ENCODE peak calls at places on chromosomes 11 and 22, in nine cellular contexts. N is astrocyte, P is breast epithelium, X is mesendoderm, Z is SK-N-SH, F is transverse colon, E is tibial artery, R is lung, A is lower lobe of right lung. O is an unnamed sample.

GRCh38 chr11:27514076-27514475 is 7.5 kb upstream of the LIN7C start:
- DNase-seq in N (no peak), P (no peak), X (no peak), Z (no peak), F (no peak), E (no peak), R (no peak), A (no peak), O (no peak)

GRCh38 chr11:116576523-116576922 is 196.3 kb downstream of the BUD13 start:
- DNase-seq in N (no peak), P (no peak), X (peak), Z (no peak), F (no peak), E (no peak), R (no peak), A (no peak), O (no peak)

GRCh38 chr11:112584674-112585073 is 324.0 kb upstream of the PLET1 start:
- DNase-seq in N (no peak), P (no peak), X (peak), Z (no peak), F (no peak), E (no peak), R (no peak), A (no peak), O (no peak)

GRCh38 chr11:73797457-73797856 is 9.8 kb downstream of the MRPL48 start:
- DNase-seq in N (no peak), P (no peak), X (no peak), Z (no peak), F (no peak), E (no peak), R (no peak), A (no peak), O (no peak)

GRCh38 chr11:101553891-101554292 is 29.9 kb downstream of the TRPC6 start:
- DNase-seq in N (no peak), P (no peak), X (no peak), Z (no peak), F (no peak), E (no peak), R (no peak), A (no peak), O (no peak)

GRCh38 chr11:93820085-93820710 is 30.2 kb downstream of the VSTM5 start:
- DNase-seq in N (no peak), P (no peak), X (peak), Z (no peak), F (no peak), E (no peak), R (no peak), A (no peak), O (no peak)

GRCh38 chr22:24156915-24157782 is 24.1 kb upstream of the SUSD2 start:
- DNase-seq in N (peak), P (peak), X (peak), Z (peak), F (peak), E (peak), R (peak), A (peak), O (peak)

GRCh38 chr22:47190276-47190956 is 428.0 kb downstream of the TBC1D22A start:
- DNase-seq in N (no peak), P (no peak), X (no peak), Z (no peak), F (no peak), E (peak), R (no peak), A (peak), O (no peak)

GRCh38 chr22:24982301-24983056 is 30.0 kb downstream of the KIAA1671 start:
- DNase-seq in N (peak), P (no peak), X (peak), Z (no peak), F (no peak), E (no peak), R (no peak), A (no peak), O (no peak)

GRCh38 chr11:1943977-1944376 is 3.2 kb upstream of the MRPL23 start:
- DNase-seq in N (peak), P (peak), X (no peak), Z (no peak), F (peak), E (no peak), R (peak), A (peak), O (no peak)

GRCh38 chr11:102306048-102306575 is 11.2 kb upstream of the BIRC3 start:
- DNase-seq in N (no peak), P (peak), X (no peak), Z (peak), F (peak), E (no peak), R (peak), A (peak), O (no peak)

GRCh38 chr22:19691721-19692341 is 22.5 kb upstream of the SEPTIN5 start:
- DNase-seq in N (peak), P (peak), X (peak), Z (no peak), F (no peak), E (no peak), R (no peak), A (no peak), O (no peak)

GRCh38 chr22:19193879-19194278 is 15.3 kb upstream of the SLC25A1 start:
- DNase-seq in N (no peak), P (no peak), X (no peak), Z (no peak), F (no peak), E (no peak), R (no peak), A (no peak), O (no peak)

GRCh38 chr11:131684111-131685060 is 314.0 kb downstream of the NTM start:
- DNase-seq in N (no peak), P (peak), X (peak), Z (no peak), F (no peak), E (no peak), R (no peak), A (no peak), O (no peak)

GRCh38 chr22:36369004-36369921 is 18.5 kb downstream of the MYH9 start:
- DNase-seq in N (no peak), P (peak), X (peak), Z (no peak), F (no peak), E (no peak), R (no peak), A (no peak), O (no peak)

GRCh38 chr11:126335463-126335760 is 20.1 kb upstream of the ST3GAL4 start:
- DNase-seq in N (no peak), P (no peak), X (no peak), Z (no peak), F (no peak), E (peak), R (no peak), A (no peak), O (no peak)

GRCh38 chr11:126337472-126338241 is 17.8 kb upstream of the ST3GAL4 start:
- DNase-seq in N (no peak), P (no peak), X (no peak), Z (no peak), F (no peak), E (peak), R (no peak), A (no peak), O (no peak)

GRCh38 chr11:126337121-126337471 is 18.4 kb upstream of the ST3GAL4 start:
- DNase-seq in N (no peak), P (no peak), X (no peak), Z (no peak), F (no peak), E (peak), R (no peak), A (no peak), O (no peak)

GRCh38 chr11:126336065-126336464 is 19.4 kb upstream of the ST3GAL4 start:
- DNase-seq in N (no peak), P (no peak), X (no peak), Z (no peak), F (no peak), E (no peak), R (no peak), A (no peak), O (no peak)

GRCh38 chr11:126336646-126337045 is 18.8 kb upstream of the ST3GAL4 start:
- DNase-seq in N (no peak), P (no peak), X (peak), Z (no peak), F (no peak), E (peak), R (no peak), A (no peak), O (no peak)
- H3K27ac ChIP-seq in N (no peak), P (no peak), X (no peak), Z (peak), F (no peak), E (no peak), R (no peak), A (peak), O (no peak)

DNA sequence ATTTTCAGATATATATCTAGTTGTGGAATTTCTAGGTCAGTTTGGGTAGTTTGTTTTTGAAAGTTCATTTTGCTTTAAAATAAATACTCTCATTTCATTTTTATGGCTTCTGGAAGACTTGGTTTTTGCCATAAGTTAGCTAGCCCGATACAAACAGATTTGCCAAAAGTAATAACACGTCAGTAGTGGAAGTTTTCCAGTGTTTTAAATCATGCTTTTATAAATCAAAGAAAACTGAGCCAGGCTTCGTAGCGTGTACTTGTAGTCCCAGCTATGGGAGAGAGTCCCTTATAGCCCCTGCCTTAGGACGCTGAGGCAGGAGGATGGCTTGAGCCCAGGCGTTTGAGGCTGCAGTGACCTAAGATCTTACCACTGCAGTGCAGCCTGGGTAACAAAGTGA is 21.7 kb upstream of the MICALL1 start:
- DNase-seq in N (no peak), P (no peak), X (no peak), Z (no peak), F (no peak), E (no peak), R (no peak), A (no peak), O (no peak)
- H3K27ac ChIP-seq in N (no peak), P (no peak), X (no peak), Z (peak), F (peak), E (peak), R (no peak), A (no peak), O (no peak)

GRCh38 chr11:68312780-68313573 is 586 bp downstream of the LRP5 start:
- DNase-seq in N (no peak), P (no peak), X (no peak), Z (peak), F (no peak), E (no peak), R (no peak), A (no peak), O (no peak)
- H3K27ac ChIP-seq in N (peak), P (peak), X (no peak), Z (peak), F (peak), E (peak), R (peak), A (peak), O (peak)

GRCh38 chr11:71931245-71931602 is 2.4 kb downstream of the RNF121 start:
- DNase-seq in N (peak), P (no peak), X (no peak), Z (no peak), F (no peak), E (no peak), R (no peak), A (no peak), O (no peak)
- H3K27ac ChIP-seq in N (peak), P (no peak), X (no peak), Z (peak), F (no peak), E (peak), R (no peak), A (no peak), O (no peak)

GRCh38 chr11:3137486-3138177 is 27.5 kb downstream of the OSBPL5 start:
- DNase-seq in N (no peak), P (no peak), X (no peak), Z (no peak), F (no peak), E (no peak), R (no peak), A (peak), O (no peak)

GRCh38 chr11:3136542-3137455 is 28.3 kb downstream of the OSBPL5 start:
- DNase-seq in N (no peak), P (no peak), X (no peak), Z (no peak), F (no peak), E (no peak), R (no peak), A (peak), O (no peak)

GRCh38 chr11:3134651-3135490 is 30.2 kb downstream of the OSBPL5 start:
- DNase-seq in N (no peak), P (no peak), X (no peak), Z (no peak), F (peak), E (no peak), R (no peak), A (peak), O (no peak)

GRCh38 chr11:3134218-3134621 is 30.9 kb downstream of the OSBPL5 start:
- DNase-seq in N (no peak), P (no peak), X (no peak), Z (no peak), F (peak), E (no peak), R (no peak), A (peak), O (no peak)

DNA sequence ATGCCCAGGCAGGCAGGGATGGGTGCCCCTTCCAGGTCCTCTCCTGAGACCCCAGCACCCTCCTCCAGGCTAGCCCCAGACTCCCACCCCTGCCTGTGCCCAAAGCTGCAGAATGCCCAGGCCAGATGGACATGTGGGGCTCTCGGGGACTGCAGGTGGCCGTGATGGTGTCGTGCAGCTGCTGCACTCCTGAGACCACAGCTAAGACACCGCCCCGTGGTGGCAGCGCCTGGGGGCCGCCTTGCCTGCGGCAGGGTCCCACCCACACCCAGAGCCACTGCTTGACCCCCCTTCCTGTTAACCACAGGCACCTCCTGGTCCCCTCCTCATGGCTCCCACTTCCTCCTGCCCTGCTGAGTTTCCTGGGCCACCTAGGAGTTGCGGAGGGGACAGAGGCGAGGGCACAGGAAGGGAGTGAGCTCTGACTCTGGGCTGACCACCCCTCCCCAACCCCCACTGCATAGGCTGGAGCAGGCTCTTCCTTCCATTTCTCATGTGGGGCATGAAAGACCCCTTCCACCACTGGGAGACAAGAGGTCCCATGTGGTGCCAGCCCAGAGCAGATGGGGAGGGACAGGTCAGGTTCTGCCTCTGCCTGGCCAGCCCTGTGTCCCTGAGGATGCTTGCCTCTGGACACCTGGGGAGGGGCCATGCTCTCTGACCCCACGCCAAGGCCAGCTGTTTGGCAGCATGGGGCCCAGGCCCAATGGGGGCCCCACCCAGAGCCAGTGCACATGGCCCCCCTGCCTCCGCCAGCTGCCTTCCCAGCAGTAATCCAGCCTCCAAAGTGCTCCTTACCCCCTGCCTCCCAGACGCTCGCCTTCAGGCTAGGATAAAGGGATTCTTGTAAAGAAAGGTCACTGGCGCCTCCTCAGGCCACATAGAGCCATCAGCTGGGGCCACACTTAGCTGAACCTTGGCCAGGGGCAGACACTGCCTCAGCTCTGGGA is 29.3 kb downstream of the OSBPL5 start:
- DNase-seq in N (no peak), P (no peak), X (peak), Z (no peak), F (peak), E (no peak), R (no peak), A (peak), O (no peak)
- H3K27ac ChIP-seq in N (no peak), P (no peak), X (no peak), Z (no peak), F (no peak), E (no peak), R (no peak), A (no peak), O (no peak)

DNA sequence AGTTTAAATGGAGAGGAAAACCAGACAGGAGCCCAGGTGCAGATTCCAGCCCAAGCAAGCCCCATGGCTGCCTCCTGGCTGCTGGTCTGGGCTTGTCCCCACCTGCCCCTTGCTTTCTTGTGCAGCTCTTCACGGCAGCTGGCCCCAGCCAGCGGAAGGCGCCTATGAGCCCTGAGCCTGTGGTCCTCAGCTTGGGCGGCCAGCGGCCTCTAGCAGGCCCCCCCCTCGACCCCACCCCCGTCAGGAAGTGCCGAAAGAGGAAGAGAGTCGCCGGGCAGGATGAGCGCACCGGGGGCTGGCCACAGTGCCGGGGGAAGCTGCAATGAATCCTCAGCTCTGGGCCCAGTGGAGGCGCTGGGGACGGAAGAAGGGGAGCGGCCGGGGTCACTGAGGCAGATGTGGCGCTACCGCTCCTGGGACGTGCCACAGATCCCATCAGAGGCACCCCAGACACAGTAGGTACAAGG is 2.1 kb upstream of the DGKZ start:
- DNase-seq in N (no peak), P (no peak), X (peak), Z (no peak), F (peak), E (peak), R (peak), A (peak), O (no peak)
- H3K27ac ChIP-seq in N (no peak), P (peak), X (no peak), Z (no peak), F (peak), E (no peak), R (peak), A (peak), O (peak)

O was measured in esophagus squamous epithelium.